ENCODE peak calls at places on chromosomes 13 and 19, in nine cellular contexts. W, L, K, I, R, G, M, T and O are unnamed samples.

GRCh38 chr19:52343548-52343947 is 7.5 kb downstream of the ZNF610 start:
- DNase-seq in W (peak; percentile 86), L (no peak), K (peak; percentile 16), I (peak; percentile 50), R (no peak), G (peak; percentile 44), M (peak; percentile 51), T (peak; percentile 68), O (peak; percentile 21)

GRCh38 chr19:31085125-31085524 is 264.1 kb downstream of the TSHZ3 start:
- DNase-seq in W (no peak), L (no peak), K (no peak), I (no peak), R (no peak), G (no peak), M (no peak), T (no peak), O (no peak)

GRCh38 chr13:68944272-68944671 is 1163.4 kb upstream of the ATXN8OS start:
- DNase-seq in W (no peak), L (no peak), K (no peak), I (no peak), R (no peak), G (no peak), M (no peak), T (no peak), O (no peak)

GRCh38 chr19:38951187-38951586 is 20.4 kb downstream of the MRPS12 start:
- DNase-seq in W (no peak), L (no peak), K (no peak), I (no peak), R (no peak), G (no peak), M (no peak), T (no peak), O (no peak)

GRCh38 chr19:20238025-20238623 is 71.1 kb downstream of the ZNF486 start:
- DNase-seq in W (peak; percentile 69), L (peak; percentile 85), K (peak; percentile 39), I (peak; percentile 91), R (no peak), G (peak; percentile 87), M (no peak), T (peak; percentile 95), O (peak; percentile 26)

GRCh38 chr13:90690458-90691063 is 656.9 kb upstream of the MIR17HG start:
- DNase-seq in W (no peak), L (no peak), K (no peak), I (no peak), R (no peak), G (no peak), M (no peak), T (no peak), O (no peak)

GRCh38 chr13:29454931-29455481 is 140.5 kb downstream of the SLC7A1 start:
- DNase-seq in W (peak; percentile 55), L (peak; percentile 63), K (no peak), I (peak; percentile 2), R (peak; percentile 10), G (no peak), M (peak; percentile 58), T (peak; percentile 38), O (no peak)

GRCh38 chr19:45103200-45103624 is 10.2 kb downstream of the PPP1R37 start:
- DNase-seq in W (no peak), L (no peak), K (no peak), I (no peak), R (no peak), G (peak; percentile 33), M (no peak), T (peak; percentile 54), O (no peak)

GRCh38 chr19:12200020-12200419 is 37.1 kb downstream of the ZNF136 start:
- DNase-seq in W (no peak), L (no peak), K (no peak), I (no peak), R (no peak), G (no peak), M (no peak), T (no peak), O (no peak)

GRCh38 chr19:53849237-53849676 is 18.4 kb upstream of the MYADM start:
- DNase-seq in W (no peak), L (no peak), K (no peak), I (no peak), R (peak; percentile 90), G (no peak), M (no peak), T (no peak), O (no peak)

GRCh38 chr13:33868343-33868994 is 50.5 kb downstream of the RFC3 start:
- DNase-seq in W (no peak), L (no peak), K (no peak), I (no peak), R (no peak), G (no peak), M (no peak), T (no peak), O (no peak)

GRCh38 chr19:49333426-49334288 is 1.5 kb upstream of the CD37 start:
- DNase-seq in W (no peak), L (no peak), K (no peak), I (peak; percentile 72), R (peak; percentile 43), G (peak; percentile 41), M (no peak), T (peak; percentile 42), O (no peak)

GRCh38 chr13:34162545-34162936 is 344.6 kb downstream of the RFC3 start:
- DNase-seq in W (no peak), L (no peak), K (no peak), I (no peak), R (no peak), G (no peak), M (no peak), T (no peak), O (no peak)

GRCh38 chr19:31338069-31338767 is 11.0 kb downstream of the TSHZ3 start:
- DNase-seq in W (peak; percentile 71), L (no peak), K (no peak), I (no peak), R (peak; percentile 47), G (peak; percentile 26), M (peak; percentile 72), T (peak; percentile 80), O (no peak)

GRCh38 chr19:4260605-4261191 is 13.8 kb downstream of the YJU2 start:
- DNase-seq in W (no peak), L (no peak), K (no peak), I (no peak), R (peak; percentile 42), G (no peak), M (no peak), T (no peak), O (no peak)

GRCh38 chr13:60571571-60571970 is 174.6 kb downstream of the TDRD3 start:
- DNase-seq in W (no peak), L (no peak), K (no peak), I (no peak), R (peak; percentile 48), G (no peak), M (no peak), T (no peak), O (no peak)

GRCh38 chr13:40476175-40476958 is 190.1 kb downstream of the FOXO1 start:
- DNase-seq in W (no peak), L (no peak), K (no peak), I (no peak), R (no peak), G (no peak), M (no peak), T (no peak), O (no peak)

GRCh38 chr13:41941174-41941573 is 19.7 kb downstream of the VWA8 start:
- DNase-seq in W (no peak), L (no peak), K (no peak), I (no peak), R (no peak), G (no peak), M (no peak), T (no peak), O (no peak)

GRCh38 chr19:50640368-50640767 is 687 bp upstream of the SYT3 start:
- DNase-seq in W (no peak), L (no peak), K (no peak), I (no peak), R (no peak), G (no peak), M (no peak), T (no peak), O (no peak)

GRCh38 chr19:42065511-42065910 is 4.5 kb downstream of the GRIK5 start:
- DNase-seq in W (no peak), L (no peak), K (no peak), I (no peak), R (no peak), G (no peak), M (no peak), T (no peak), O (no peak)

GRCh38 chr19:17107546-17108452 is 32.2 kb downstream of the MYO9B start:
- DNase-seq in W (peak; percentile 64), L (peak; percentile 73), K (no peak), I (no peak), R (no peak), G (no peak), M (peak; percentile 21), T (no peak), O (peak; percentile 99)

GRCh38 chr13:38394777-38395504 is 45.3 kb downstream of the UFM1 start:
- DNase-seq in W (no peak), L (peak; percentile 42), K (no peak), I (no peak), R (no peak), G (no peak), M (peak; percentile 17), T (no peak), O (no peak)

GRCh38 chr19:45113628-45114027 is 20.6 kb downstream of the PPP1R37 start:
- DNase-seq in W (no peak), L (no peak), K (no peak), I (no peak), R (no peak), G (no peak), M (no peak), T (no peak), O (no peak)

GRCh38 chr13:100666124-100666523 is 8.5 kb downstream of the TMTC4 start:
- DNase-seq in W (no peak), L (no peak), K (no peak), I (no peak), R (no peak), G (no peak), M (no peak), T (no peak), O (no peak)

GRCh38 chr13:23743717-23744116 is 145.5 kb downstream of the MIPEP start:
- DNase-seq in W (no peak), L (no peak), K (no peak), I (no peak), R (no peak), G (no peak), M (no peak), T (no peak), O (no peak)